ENCODE peak calls at places on chromosomes 11 and 22, in eight cellular contexts. One of them, this sample, is unnamed. For H3K4me1, the result is how much of the 10 kb centered on the place peaks cover.

GRCh38 chr11:94782446-94782845 is 14.3 kb downstream of the AMOTL1 start:
- DNase-seq in colonic mucosa: no peak
- DNase-seq in lower lobe of right lung: no peak
- DNase-seq in tibial nerve: no peak
- DNase-seq in A549: no peak
- DNase-seq in Peyer's patch: no peak
- DNase-seq in esophagus squamous epithelium: no peak
- DNase-seq in IMR-90: no peak
- DNase-seq in this sample: no peak

GRCh38 chr11:120964857-120965256 is 59.0 kb upstream of the TBCEL start:
- DNase-seq in colonic mucosa: no peak
- DNase-seq in lower lobe of right lung: no peak
- DNase-seq in tibial nerve: no peak
- DNase-seq in A549: no peak
- DNase-seq in Peyer's patch: no peak
- DNase-seq in esophagus squamous epithelium: no peak
- DNase-seq in IMR-90: peak
- DNase-seq in this sample: no peak

GRCh38 chr11:58775066-58775708 is 43.4 kb upstream of the GLYAT start:
- DNase-seq in colonic mucosa: no peak
- DNase-seq in lower lobe of right lung: no peak
- DNase-seq in tibial nerve: no peak
- DNase-seq in A549: no peak
- DNase-seq in Peyer's patch: no peak
- DNase-seq in esophagus squamous epithelium: no peak
- DNase-seq in IMR-90: no peak
- DNase-seq in this sample: no peak

GRCh38 chr11:94111241-94111640 is 17.4 kb upstream of the PANX1 start:
- DNase-seq in colonic mucosa: no peak
- DNase-seq in lower lobe of right lung: no peak
- DNase-seq in tibial nerve: no peak
- DNase-seq in A549: no peak
- DNase-seq in Peyer's patch: no peak
- DNase-seq in esophagus squamous epithelium: no peak
- DNase-seq in IMR-90: no peak
- DNase-seq in this sample: no peak

GRCh38 chr11:68983816-68984215 is 3.0 kb upstream of the MRGPRD start:
- DNase-seq in colonic mucosa: no peak
- DNase-seq in lower lobe of right lung: no peak
- DNase-seq in tibial nerve: no peak
- DNase-seq in A549: no peak
- DNase-seq in Peyer's patch: no peak
- DNase-seq in esophagus squamous epithelium: no peak
- DNase-seq in IMR-90: no peak
- DNase-seq in this sample: no peak

GRCh38 chr11:2825261-2825885 is 60.2 kb downstream of the CDKN1C start:
- DNase-seq in colonic mucosa: peak
- DNase-seq in lower lobe of right lung: peak
- DNase-seq in tibial nerve: peak
- DNase-seq in A549: no peak
- DNase-seq in Peyer's patch: peak
- DNase-seq in esophagus squamous epithelium: no peak
- DNase-seq in IMR-90: peak
- DNase-seq in this sample: peak

GRCh38 chr11:10678106-10678505 is 15.4 kb downstream of the IRAG1 start:
- DNase-seq in colonic mucosa: no peak
- DNase-seq in lower lobe of right lung: no peak
- DNase-seq in tibial nerve: no peak
- DNase-seq in A549: no peak
- DNase-seq in Peyer's patch: no peak
- DNase-seq in esophagus squamous epithelium: no peak
- DNase-seq in IMR-90: no peak
- DNase-seq in this sample: no peak

GRCh38 chr22:50733521-50734342 is 4.3 kb upstream of the ACR start:
- DNase-seq in colonic mucosa: no peak
- DNase-seq in lower lobe of right lung: peak
- DNase-seq in tibial nerve: no peak
- DNase-seq in A549: no peak
- DNase-seq in Peyer's patch: peak
- DNase-seq in esophagus squamous epithelium: no peak
- DNase-seq in IMR-90: peak
- DNase-seq in this sample: peak

GRCh38 chr22:40819741-40820140 is 595 bp upstream of the SLC25A17 start:
- DNase-seq in colonic mucosa: no peak
- DNase-seq in lower lobe of right lung: no peak
- DNase-seq in tibial nerve: no peak
- DNase-seq in A549: no peak
- DNase-seq in Peyer's patch: no peak
- DNase-seq in esophagus squamous epithelium: no peak
- DNase-seq in IMR-90: peak
- DNase-seq in this sample: no peak

GRCh38 chr11:4184163-4184916 is 89.7 kb downstream of the RRM1 start:
- DNase-seq in colonic mucosa: no peak
- DNase-seq in lower lobe of right lung: no peak
- DNase-seq in tibial nerve: no peak
- DNase-seq in A549: no peak
- DNase-seq in Peyer's patch: no peak
- DNase-seq in esophagus squamous epithelium: no peak
- DNase-seq in IMR-90: peak
- DNase-seq in this sample: no peak

GRCh38 chr22:42347281-42347824 is 76.9 kb upstream of the TCF20 start:
- DNase-seq in colonic mucosa: no peak
- DNase-seq in lower lobe of right lung: no peak
- DNase-seq in tibial nerve: no peak
- DNase-seq in A549: no peak
- DNase-seq in Peyer's patch: no peak
- DNase-seq in esophagus squamous epithelium: no peak
- DNase-seq in IMR-90: no peak
- DNase-seq in this sample: no peak

GRCh38 chr22:42515896-42516295 is 3.7 kb downstream of the RRP7A start:
- DNase-seq in colonic mucosa: no peak
- DNase-seq in lower lobe of right lung: no peak
- DNase-seq in tibial nerve: no peak
- DNase-seq in A549: no peak
- DNase-seq in Peyer's patch: no peak
- DNase-seq in esophagus squamous epithelium: no peak
- DNase-seq in IMR-90: no peak
- DNase-seq in this sample: no peak

GRCh38 chr11:32312865-32313403 is 122.4 kb downstream of the WT1 start:
- DNase-seq in colonic mucosa: peak
- DNase-seq in lower lobe of right lung: no peak
- DNase-seq in tibial nerve: no peak
- DNase-seq in A549: peak
- DNase-seq in Peyer's patch: no peak
- DNase-seq in esophagus squamous epithelium: no peak
- DNase-seq in IMR-90: peak
- DNase-seq in this sample: peak

GRCh38 chr11:76663461-76663760 is 7.1 kb downstream of the LRRC32 start:
- DNase-seq in colonic mucosa: no peak
- DNase-seq in lower lobe of right lung: no peak
- DNase-seq in tibial nerve: no peak
- DNase-seq in A549: no peak
- DNase-seq in Peyer's patch: no peak
- DNase-seq in esophagus squamous epithelium: no peak
- DNase-seq in IMR-90: no peak
- DNase-seq in this sample: no peak

DNA sequence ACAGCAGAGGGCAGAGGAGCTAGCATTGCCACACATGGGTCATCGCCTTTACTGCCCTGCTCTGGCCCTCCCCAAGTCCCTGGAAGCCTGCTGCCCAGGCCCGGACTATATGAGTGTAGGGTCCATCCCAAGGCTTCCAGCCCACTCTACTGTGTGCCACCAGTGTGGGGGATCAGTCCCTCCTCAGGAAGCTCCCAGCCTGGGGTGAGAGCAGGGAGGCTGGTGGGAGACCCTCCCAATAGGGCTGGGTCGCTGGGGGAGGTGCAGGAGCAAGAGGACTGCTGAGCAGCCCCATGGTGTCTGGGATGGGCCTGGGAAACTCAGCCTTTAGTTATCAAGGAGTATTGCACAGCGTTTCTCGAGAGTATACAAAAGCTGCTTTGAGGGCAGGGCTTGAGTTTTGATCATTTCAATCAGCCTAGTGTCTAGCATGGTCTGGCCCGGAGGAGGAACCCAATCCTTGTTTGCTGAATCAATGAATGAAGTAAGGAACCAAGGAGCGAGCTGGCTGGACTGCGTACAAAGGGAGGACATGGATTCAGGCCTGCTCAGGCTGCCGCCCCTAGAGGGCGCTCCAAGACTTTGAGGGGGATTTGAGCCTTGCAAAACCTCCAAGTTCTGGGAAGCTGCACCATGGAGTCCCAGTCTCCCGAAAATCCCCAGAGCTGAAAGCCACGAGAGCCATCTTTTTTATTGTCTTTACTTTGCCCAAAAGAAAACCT is 89.0 kb upstream of the PARVA start:
- DNase-seq in colonic mucosa: peak
- DNase-seq in lower lobe of right lung: peak
- DNase-seq in tibial nerve: peak
- DNase-seq in A549: peak
- DNase-seq in Peyer's patch: peak
- DNase-seq in esophagus squamous epithelium: no peak
- DNase-seq in IMR-90: peak
- DNase-seq in this sample: peak
- H3K4me1 ChIP-seq in colonic mucosa: under half
- H3K4me1 ChIP-seq in lower lobe of right lung: under half
- H3K4me1 ChIP-seq in tibial nerve: under half
- H3K4me1 ChIP-seq in A549: under half
- H3K4me1 ChIP-seq in Peyer's patch: under half
- H3K4me1 ChIP-seq in esophagus squamous epithelium: under half
- H3K4me1 ChIP-seq in IMR-90: under half
- H3K4me1 ChIP-seq in this sample: under half

GRCh38 chr11:115985896-115986295 is 481.7 kb upstream of the CADM1 start:
- DNase-seq in colonic mucosa: no peak
- DNase-seq in lower lobe of right lung: no peak
- DNase-seq in tibial nerve: no peak
- DNase-seq in A549: no peak
- DNase-seq in Peyer's patch: no peak
- DNase-seq in esophagus squamous epithelium: no peak
- DNase-seq in IMR-90: no peak
- DNase-seq in this sample: no peak

GRCh38 chr11:115984228-115984627 is 480.0 kb upstream of the CADM1 start:
- DNase-seq in colonic mucosa: no peak
- DNase-seq in lower lobe of right lung: no peak
- DNase-seq in tibial nerve: no peak
- DNase-seq in A549: no peak
- DNase-seq in Peyer's patch: no peak
- DNase-seq in esophagus squamous epithelium: no peak
- DNase-seq in IMR-90: no peak
- DNase-seq in this sample: no peak

GRCh38 chr11:115993613-115994012 is 489.4 kb upstream of the CADM1 start:
- DNase-seq in colonic mucosa: no peak
- DNase-seq in lower lobe of right lung: no peak
- DNase-seq in tibial nerve: no peak
- DNase-seq in A549: no peak
- DNase-seq in Peyer's patch: no peak
- DNase-seq in esophagus squamous epithelium: no peak
- DNase-seq in IMR-90: no peak
- DNase-seq in this sample: no peak

DNA sequence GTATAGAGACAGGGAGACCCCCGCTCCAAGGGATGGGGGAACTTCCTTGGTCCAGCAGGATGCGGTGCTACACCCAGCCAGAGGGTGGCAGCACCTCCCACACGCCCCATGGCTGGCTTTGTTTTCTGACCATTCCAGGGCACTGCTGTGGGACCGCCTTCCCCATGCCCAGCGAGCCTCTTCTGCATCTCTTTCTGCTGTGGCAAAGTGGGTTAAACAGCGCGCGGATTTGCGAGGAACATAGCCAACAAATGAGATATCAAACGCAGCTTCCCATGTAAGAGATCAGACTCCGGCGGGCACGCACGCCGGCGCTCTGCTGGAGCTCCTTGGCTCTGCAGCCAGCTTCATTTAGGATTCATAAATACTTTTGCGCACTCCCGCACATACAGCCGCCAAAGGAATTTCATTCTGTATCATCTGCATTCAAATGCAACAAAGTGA is 485.8 kb upstream of the CADM1 start:
- DNase-seq in colonic mucosa: no peak
- DNase-seq in lower lobe of right lung: peak
- DNase-seq in tibial nerve: no peak
- DNase-seq in A549: no peak
- DNase-seq in Peyer's patch: no peak
- DNase-seq in esophagus squamous epithelium: no peak
- DNase-seq in IMR-90: no peak
- DNase-seq in this sample: peak
- TF ChIP-seq CTCF in colonic mucosa: peak
- TF ChIP-seq CTCF in lower lobe of right lung: peak
- TF ChIP-seq CTCF in tibial nerve: peak
- TF ChIP-seq CTCF in A549: no peak
- TF ChIP-seq CTCF in Peyer's patch: peak
- TF ChIP-seq CTCF in esophagus squamous epithelium: peak
- TF ChIP-seq CTCF in IMR-90: peak
- TF ChIP-seq CTCF in this sample: peak

DNA sequence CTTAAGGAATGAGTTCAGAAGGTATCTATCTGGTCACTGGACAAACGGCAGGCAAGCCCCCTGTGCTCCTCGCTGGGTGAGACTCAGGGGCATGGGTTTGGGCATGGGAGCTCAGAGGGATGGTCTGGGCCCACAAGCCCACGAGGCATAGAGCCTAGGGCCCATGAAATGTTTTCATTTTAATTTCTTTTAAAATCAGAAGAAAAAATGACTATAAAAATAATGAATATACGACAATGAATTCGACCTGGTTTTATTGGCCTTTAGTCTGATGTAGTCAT is 77.9 kb upstream of the WNT7B start:
- DNase-seq in colonic mucosa: no peak
- DNase-seq in lower lobe of right lung: peak
- DNase-seq in tibial nerve: no peak
- DNase-seq in A549: no peak
- DNase-seq in Peyer's patch: no peak
- DNase-seq in esophagus squamous epithelium: no peak
- DNase-seq in IMR-90: no peak
- DNase-seq in this sample: no peak
- H3K4me1 ChIP-seq in colonic mucosa: under half
- H3K4me1 ChIP-seq in lower lobe of right lung: half or more
- H3K4me1 ChIP-seq in tibial nerve: half or more
- H3K4me1 ChIP-seq in A549: under half
- H3K4me1 ChIP-seq in Peyer's patch: under half
- H3K4me1 ChIP-seq in esophagus squamous epithelium: half or more
- H3K4me1 ChIP-seq in IMR-90: under half
- H3K4me1 ChIP-seq in this sample: half or more

GRCh38 chr11:114156131-114156581 is 96.6 kb downstream of the ZBTB16 start:
- DNase-seq in colonic mucosa: no peak
- DNase-seq in lower lobe of right lung: no peak
- DNase-seq in tibial nerve: no peak
- DNase-seq in A549: no peak
- DNase-seq in Peyer's patch: no peak
- DNase-seq in esophagus squamous epithelium: no peak
- DNase-seq in IMR-90: no peak
- DNase-seq in this sample: no peak
- TF ChIP-seq CTCF in colonic mucosa: no peak
- TF ChIP-seq CTCF in lower lobe of right lung: no peak
- TF ChIP-seq CTCF in tibial nerve: no peak
- TF ChIP-seq CTCF in A549: no peak
- TF ChIP-seq CTCF in Peyer's patch: no peak
- TF ChIP-seq CTCF in esophagus squamous epithelium: no peak
- TF ChIP-seq CTCF in IMR-90: no peak
- TF ChIP-seq CTCF in this sample: no peak

This sample was measured in upper lobe of left lung.